ENCODE peak calls at places on chromosomes 11 and 22, in seven cellular contexts. F, V, H, X, R, G and B are unnamed samples.

GRCh38 chr22:29071261-29072045 is 1.4 kb upstream of the KREMEN1 start:
- DNase-seq in F (peak), G (no peak), X (peak), H (peak), V (peak), R (peak), B (peak)

GRCh38 chr11:75429902-75430691 is 2.9 kb downstream of the KLHL35 start:
- DNase-seq in V (peak), R (peak), F (no peak), G (peak), H (peak), X (peak), B (peak)

GRCh38 chr11:1652778-1653540 is 23.4 kb downstream of the KRTAP5-5 start:
- DNase-seq in X (peak), G (peak), V (peak), F (peak), R (peak), H (peak), B (peak)

GRCh38 chr11:1842149-1843097 is 3.6 kb downstream of the TNNI2 start:
- DNase-seq in F (no peak), G (no peak), R (no peak), X (peak), V (no peak), H (no peak), B (no peak)

GRCh38 chr11:10931761-10932700 is 74.2 kb upstream of the ZBED5 start:
- DNase-seq in V (no peak), X (peak), G (no peak), R (no peak), F (no peak), H (peak), B (peak)

GRCh38 chr11:66044757-66045156 is 4.2 kb downstream of the GAL3ST3 start:
- DNase-seq in H (no peak), X (no peak), G (no peak), F (no peak), R (no peak), V (no peak), B (no peak)

GRCh38 chr22:32480238-32480637 is 5.6 kb downstream of the FBXO7 start:
- DNase-seq in V (no peak), X (no peak), H (no peak), R (no peak), G (no peak), F (no peak), B (peak)

GRCh38 chr11:111450480-111451320 is 61.5 kb downstream of the BTG4 start:
- DNase-seq in X (no peak), V (peak), R (no peak), G (peak), F (peak), H (no peak), B (peak)

GRCh38 chr22:28867191-28867590 is 16.2 kb upstream of the ZNRF3 start:
- DNase-seq in V (no peak), F (no peak), R (no peak), G (no peak), X (no peak), H (no peak), B (no peak)

GRCh38 chr11:123054301-123055065 is 7.5 kb downstream of the HSPA8 start:
- DNase-seq in F (peak), H (peak), X (no peak), V (no peak), G (no peak), R (no peak), B (peak)

GRCh38 chr11:84969103-84969502 is 658.0 kb downstream of the DLG2 start:
- DNase-seq in V (no peak), F (no peak), G (no peak), X (no peak), R (no peak), H (peak), B (no peak)

GRCh38 chr11:130648601-130649000 is 200.2 kb downstream of the ADAMTS15 start:
- DNase-seq in G (peak), X (peak), R (no peak), H (peak), F (no peak), V (no peak), B (no peak)

GRCh38 chr11:7167976-7168740 is 79.4 kb downstream of the RBMXL2 start:
- DNase-seq in F (no peak), G (no peak), R (no peak), V (no peak), X (no peak), H (no peak), B (no peak)

GRCh38 chr22:46175631-46176030 is 25.3 kb downstream of the PPARA start:
- DNase-seq in X (no peak), V (no peak), F (no peak), G (no peak), H (no peak), R (no peak), B (no peak)

GRCh38 chr11:3129591-3130268 is 35.4 kb downstream of the OSBPL5 start:
- DNase-seq in V (no peak), H (no peak), R (no peak), F (no peak), X (peak), G (no peak), B (no peak)

GRCh38 chr11:61927501-61927900 is 10.1 kb upstream of the RAB3IL1 start:
- DNase-seq in V (no peak), X (no peak), R (no peak), G (peak), H (no peak), F (no peak), B (no peak)

GRCh38 chr11:86091566-86091965 is 22.7 kb upstream of the PICALM start:
- DNase-seq in H (peak), F (no peak), R (no peak), G (no peak), V (no peak), X (no peak), B (no peak)

GRCh38 chr11:407651-408080 is 7.1 kb downstream of the SIGIRR start:
- DNase-seq in F (no peak), H (no peak), V (peak), X (no peak), G (no peak), R (no peak), B (no peak)

GRCh38 chr11:408154-409007 is 6.4 kb downstream of the SIGIRR start:
- DNase-seq in X (no peak), V (peak), F (no peak), R (no peak), G (no peak), H (no peak), B (no peak)

GRCh38 chr11:405323-405975 is 9.3 kb downstream of the SIGIRR start:
- DNase-seq in F (no peak), R (peak), V (no peak), X (peak), H (peak), G (no peak), B (no peak)

GRCh38 chr11:405976-406795 is 8.6 kb downstream of the SIGIRR start:
- DNase-seq in F (no peak), G (no peak), X (no peak), H (no peak), V (no peak), R (no peak), B (no peak)

GRCh38 chr11:406796-407650 is 7.8 kb downstream of the SIGIRR start:
- DNase-seq in X (peak), F (peak), V (peak), R (peak), H (peak), G (no peak), B (peak)
- TF ChIP-seq CTCF in X (peak), F (peak), V (peak), R (peak), H (peak), G (no peak), B (peak)

DNA sequence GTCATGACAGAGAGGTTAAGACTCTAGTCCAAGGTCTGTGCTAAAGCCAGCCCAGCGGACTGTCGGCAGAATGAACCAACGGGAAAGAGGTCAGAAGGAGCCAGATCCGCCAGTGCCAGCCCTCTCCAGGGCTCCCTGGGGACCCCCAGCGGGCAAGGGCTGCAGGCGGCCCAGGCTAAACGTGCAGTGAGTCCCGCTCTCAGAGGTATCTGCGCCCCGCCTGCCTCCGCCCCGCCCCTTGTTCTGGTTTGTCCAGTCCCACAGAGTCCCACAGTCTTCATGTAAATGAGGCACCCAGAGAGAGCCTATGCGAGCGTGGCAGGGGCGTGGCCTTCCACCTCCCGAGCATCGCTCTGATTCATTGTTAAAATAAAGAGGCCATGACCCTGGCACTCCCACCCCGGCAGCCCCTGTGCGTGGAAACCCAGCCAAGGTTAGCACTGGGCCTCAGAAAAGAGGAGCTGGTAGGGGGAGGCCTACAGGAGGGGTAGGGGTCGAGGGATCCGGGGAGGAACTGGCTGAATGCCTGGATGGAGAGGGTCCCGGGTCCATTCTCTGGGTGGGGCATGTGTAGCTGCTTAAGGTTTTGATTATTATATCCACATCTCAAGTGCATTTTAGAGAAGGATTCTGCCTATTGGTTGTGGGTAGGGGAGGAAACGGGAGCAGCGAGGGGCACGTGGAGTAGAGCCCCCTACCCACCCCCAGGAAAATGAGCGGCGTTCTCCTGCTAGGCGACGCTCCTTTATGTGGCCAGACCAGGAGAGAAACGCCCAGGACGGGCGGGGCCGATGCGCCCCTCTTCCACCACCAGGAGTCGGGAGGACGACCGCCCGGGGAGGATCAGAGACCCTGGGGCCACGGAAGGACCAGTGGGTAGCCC is at the start of gene TRIOBP:
- DNase-seq in R (peak), X (peak), G (peak), H (peak), V (peak), F (peak), B (peak)
- TF ChIP-seq CTCF in R (peak), X (peak), G (peak), H (peak), V (peak), F (peak), B (peak)

GRCh38 chr11:120119121-120119520 is 18.8 kb downstream of the TRIM29 start:
- DNase-seq in F (no peak), R (no peak), H (no peak), G (no peak), X (no peak), V (no peak), B (no peak)

GRCh38 chr11:120117991-120118390 is 19.9 kb downstream of the TRIM29 start:
- DNase-seq in R (no peak), G (no peak), V (no peak), X (no peak), F (no peak), H (no peak), B (no peak)

GRCh38 chr11:120112174-120112796 is 25.6 kb downstream of the TRIM29 start:
- DNase-seq in G (no peak), F (no peak), X (no peak), H (no peak), V (no peak), R (no peak), B (no peak)

GRCh38 chr11:120116966-120117365 is 20.9 kb downstream of the TRIM29 start:
- DNase-seq in H (no peak), F (no peak), G (no peak), R (no peak), X (no peak), V (no peak), B (no peak)

DNA sequence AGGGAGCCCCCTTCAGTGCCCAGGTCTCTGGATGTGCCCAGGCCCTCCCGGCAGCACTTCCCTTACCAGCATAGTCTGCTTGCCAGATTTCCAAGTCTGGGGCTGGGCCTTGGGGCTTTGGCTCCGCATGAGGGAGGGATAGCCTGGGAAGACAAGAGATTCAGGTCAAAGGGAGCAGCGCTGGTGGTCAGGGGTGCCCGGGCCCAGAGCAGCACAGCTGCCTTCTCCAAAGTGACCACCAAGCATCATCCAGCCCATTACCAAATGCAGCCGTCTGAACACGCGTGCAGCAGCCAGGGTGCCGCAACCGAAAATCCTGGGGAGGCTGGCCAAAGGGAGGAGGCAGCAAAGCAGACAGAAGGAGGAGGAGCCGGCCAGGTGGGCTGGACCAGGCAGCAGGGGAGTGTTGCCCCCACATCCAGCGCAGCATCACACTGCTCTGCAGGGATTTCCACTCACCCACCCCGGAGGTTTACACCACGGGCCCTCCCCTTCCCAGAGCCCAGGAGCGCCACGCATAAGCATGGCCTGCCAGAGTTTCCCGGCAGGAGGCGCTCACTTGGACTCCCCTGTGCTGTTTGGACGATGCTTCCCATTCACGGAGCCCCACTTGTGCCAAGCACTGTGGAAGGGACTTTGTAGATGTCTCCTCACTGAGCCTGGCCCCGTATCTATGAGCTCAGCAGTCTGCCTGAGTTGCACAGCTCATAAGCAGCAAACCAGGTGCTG is 22.5 kb downstream of the TRIM29 start:
- DNase-seq in H (no peak), G (no peak), R (no peak), F (no peak), V (no peak), X (no peak), B (no peak)
- TF ChIP-seq CTCF in H (peak), G (no peak), R (no peak), F (peak), V (peak), X (no peak), B (no peak)

DNA sequence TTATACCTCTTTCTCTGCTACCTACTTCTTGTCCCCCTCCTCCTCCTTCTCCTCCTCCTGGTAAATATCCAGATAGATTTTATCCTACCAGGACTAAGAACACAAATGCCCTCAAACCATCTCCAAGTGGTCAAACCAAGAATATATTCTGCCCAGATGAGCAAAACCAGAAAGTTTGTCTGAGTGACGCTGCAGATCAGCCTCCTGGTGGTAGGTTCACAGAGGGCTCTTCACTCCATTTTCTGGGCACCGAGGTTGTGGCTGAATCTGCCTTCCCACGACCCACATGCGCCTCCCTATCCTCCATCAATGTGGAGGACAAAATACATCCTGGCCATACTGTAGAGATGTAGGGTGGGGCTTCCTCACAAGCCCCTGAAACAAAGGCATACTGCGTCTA is 543.6 kb downstream of the MN1 start:
- DNase-seq in H (no peak), R (no peak), G (no peak), F (no peak), V (no peak), X (no peak), B (no peak)
- TF ChIP-seq CTCF in H (peak), R (no peak), G (peak), F (no peak), V (no peak), X (no peak), B (no peak)

DNA sequence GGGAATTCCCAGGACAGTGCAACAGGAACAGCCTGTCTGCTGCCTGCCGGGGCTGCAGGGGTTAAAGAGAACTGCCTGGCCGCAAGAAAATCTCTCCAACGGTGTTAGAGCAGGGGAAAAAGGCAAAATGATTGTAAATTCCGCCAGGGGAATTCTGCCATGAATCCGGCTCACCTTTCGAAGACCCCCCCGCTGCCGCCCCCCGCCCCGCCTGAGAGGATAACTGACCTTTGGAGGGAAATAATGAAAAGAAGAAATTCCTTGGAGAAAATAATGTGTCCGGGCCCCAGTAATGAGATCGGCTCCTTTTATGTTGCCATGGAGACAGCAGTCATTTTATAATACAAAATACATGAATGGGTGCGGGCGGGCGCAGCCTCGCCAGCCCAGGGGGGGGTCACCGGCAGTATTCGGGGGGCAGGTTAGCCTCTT is 228.3 kb downstream of the MN1 start:
- DNase-seq in R (no peak), V (no peak), F (no peak), X (no peak), G (no peak), H (no peak), B (no peak)
- TF ChIP-seq CTCF in R (no peak), V (no peak), F (no peak), X (no peak), G (no peak), H (no peak), B (no peak)

GRCh38 chr11:68870470-68870869 is 28.8 kb upstream of the CPT1A start:
- DNase-seq in H (no peak), F (no peak), X (no peak), V (no peak), R (no peak), G (no peak), B (no peak)
- TF ChIP-seq CTCF in H (no peak), F (no peak), X (peak), V (no peak), R (no peak), G (peak), B (no peak)

DNA sequence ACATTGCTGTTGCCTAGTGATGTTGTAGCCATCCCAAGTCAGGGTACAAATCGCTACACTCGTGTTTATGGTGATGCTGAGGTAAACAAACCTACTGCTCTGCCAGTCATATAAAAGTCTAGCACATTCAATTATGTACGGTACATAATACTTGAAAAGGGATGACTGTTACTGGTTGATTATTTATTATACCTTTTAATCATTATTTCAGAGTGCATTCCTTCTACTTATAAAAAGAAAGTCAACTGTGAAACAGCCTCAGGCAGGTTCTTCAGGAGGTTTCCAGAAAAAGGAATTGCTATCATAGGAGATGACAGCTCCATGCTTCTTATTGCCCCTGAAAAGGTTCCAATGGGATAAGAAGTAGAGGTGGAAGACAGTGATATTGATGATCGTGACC is 652.5 kb upstream of the KIRREL3 start:
- DNase-seq in H (no peak), R (no peak), X (no peak), F (no peak), G (no peak), V (no peak), B (no peak)
- TF ChIP-seq CTCF in H (no peak), R (no peak), X (no peak), F (no peak), G (no peak), V (no peak), B (no peak)

DNA sequence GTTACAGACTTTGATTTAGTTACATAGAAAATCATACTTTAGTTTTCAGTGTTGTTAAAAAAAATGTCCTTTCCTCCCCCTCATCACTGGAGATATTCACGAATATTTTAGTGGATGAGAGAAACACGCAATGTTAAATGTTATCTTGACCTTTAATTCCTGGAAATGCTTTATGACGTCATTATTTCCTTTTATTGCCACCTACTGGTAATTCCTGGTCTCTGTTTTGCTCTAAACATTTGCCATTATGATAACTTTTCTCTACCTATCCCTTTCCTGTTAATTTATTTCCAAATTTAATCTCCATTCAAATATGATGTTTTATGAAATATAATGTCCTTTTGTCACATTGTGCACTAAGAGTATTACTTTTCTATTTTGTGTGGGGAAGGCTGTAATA is 770.6 kb downstream of the FAM181B start:
- DNase-seq in H (peak), F (peak), G (no peak), V (no peak), X (no peak), R (no peak), B (no peak)
- TF ChIP-seq CTCF in H (peak), F (peak), G (peak), V (peak), X (no peak), R (no peak), B (no peak)